ENCODE peak calls at places on chromosome X, in four cellular contexts. F is effector memory CD8-positive, alpha-beta T cell; D is SJSA1; P is cardiac muscle cell. S is an unnamed sample.

GRCh38 chrX:150160656-150161055 is 202.5 kb upstream of the MAMLD1 start:
- DNase-seq in P (no peak), F (no peak), D (no peak), S (no peak)

GRCh38 chrX:40953369-40953768 is 131.9 kb upstream of the USP9X start:
- DNase-seq in F (no peak), D (no peak), P (no peak), S (no peak)

GRCh38 chrX:20514358-20514757 is 247.6 kb upstream of the RPS6KA3 start:
- DNase-seq in P (peak), D (peak), F (no peak), S (no peak)

GRCh38 chrX:70134116-70134477 is 850 bp downstream of the IGBP1 start:
- DNase-seq in D (no peak), F (peak), P (peak), S (no peak)

GRCh38 chrX:28312965-28313364 is 274.3 kb upstream of the IL1RAPL1 start:
- DNase-seq in P (no peak), D (no peak), F (no peak), S (no peak)

GRCh38 chrX:70262952-70263567 is 3.1 kb upstream of the P2RY4 start:
- DNase-seq in P (peak), D (peak), F (peak), S (no peak)

GRCh38 chrX:49001521-49002090 is 458 bp downstream of the GRIPAP1 start:
- DNase-seq in P (peak), D (no peak), F (peak), S (peak)

GRCh38 chrX:50813843-50814661 is at the start of gene SHROOM4:
- DNase-seq in P (peak), F (no peak), D (peak), S (no peak)

GRCh38 chrX:153744210-153745066 is 19.6 kb upstream of the PLXNB3 start:
- DNase-seq in F (no peak), P (no peak), D (no peak), S (no peak)

GRCh38 chrX:47707031-47707780 is 48.2 kb upstream of the UXT start:
- DNase-seq in F (no peak), P (peak), D (no peak), S (no peak)

GRCh38 chrX:1673337-1673736 is 58.5 kb downstream of the ASMT start:
- DNase-seq in F (peak), P (peak), D (no peak), S (peak)

GRCh38 chrX:139889760-139890159 is 43.1 kb downstream of the ATP11C start:
- DNase-seq in F (no peak), D (no peak), P (peak), S (no peak)

GRCh38 chrX:41781500-41781899 is 57.5 kb downstream of the GPR82 start:
- DNase-seq in F (no peak), D (no peak), P (peak), S (peak)

GRCh38 chrX:56802921-56803848 is 74.1 kb downstream of the NBDY start:
- DNase-seq in D (peak), F (peak), P (peak), S (peak)

GRCh38 chrX:9539611-9540387 is 74.9 kb downstream of the TBL1X start:
- DNase-seq in P (no peak), F (no peak), D (no peak), S (no peak)

GRCh38 chrX:21702725-21703228 is 44.6 kb upstream of the KLHL34 start:
- DNase-seq in F (no peak), D (no peak), P (no peak), S (no peak)

GRCh38 chrX:39983715-39984114 is 114.0 kb downstream of the BCOR start:
- DNase-seq in P (peak), F (no peak), D (no peak), S (no peak)

GRCh38 chrX:18855919-18856644 is 127.8 kb downstream of the PHKA2 start:
- DNase-seq in D (no peak), F (no peak), P (peak), S (no peak)

GRCh38 chrX:9729161-9729885 is 36.3 kb downstream of the GPR143 start:
- DNase-seq in F (no peak), P (no peak), D (no peak), S (no peak)

GRCh38 chrX:56796641-56797395 is 67.8 kb downstream of the NBDY start:
- DNase-seq in P (no peak), D (no peak), F (no peak), S (no peak)

GRCh38 chrX:84197550-84197949 is 9.6 kb upstream of the RPS6KA6 start:
- DNase-seq in F (no peak), D (no peak), P (no peak), S (no peak)

GRCh38 chrX:3142259-3143042 is 101.2 kb downstream of the ARSF start:
- DNase-seq in F (no peak), P (no peak), D (no peak), S (no peak)

GRCh38 chrX:119755981-119756533 is 2.3 kb upstream of the SOWAHD start:
- DNase-seq in D (no peak), F (no peak), P (no peak), S (peak)

GRCh38 chrX:24760601-24761000 is 66.9 kb downstream of the POLA1 start:
- DNase-seq in P (peak), D (no peak), F (no peak), S (no peak)

GRCh38 chrX:70168238-70169188 is 8.8 kb upstream of the DGAT2L6 start:
- DNase-seq in F (no peak), P (peak), D (peak), S (no peak)